ENCODE peak calls at places on chromosomes 2 and 18, in six cellular contexts. One of them, this sample, is unnamed.

GRCh38 chr2:217919781-217920351 is 82.9 kb downstream of the TNS1 start:
- DNase-seq in astrocyte of the hippocampus: peak; percentile 91
- DNase-seq in AG04450: peak; percentile 61
- DNase-seq in left ventricle myocardium superior: peak; percentile 62
- DNase-seq in NCI-H774: no peak
- DNase-seq in WERI-Rb-1: no peak
- DNase-seq in this sample: no peak

GRCh38 chr2:23691106-23691470 is 235.8 kb downstream of the ATAD2B start:
- DNase-seq in astrocyte of the hippocampus: no peak
- DNase-seq in AG04450: no peak
- DNase-seq in left ventricle myocardium superior: peak; percentile 26
- DNase-seq in NCI-H774: no peak
- DNase-seq in WERI-Rb-1: no peak
- DNase-seq in this sample: no peak

GRCh38 chr18:55234366-55235093 is 275.3 kb upstream of the CCDC68 start:
- DNase-seq in astrocyte of the hippocampus: peak; percentile 90
- DNase-seq in AG04450: peak; percentile 56
- DNase-seq in left ventricle myocardium superior: peak; percentile 74
- DNase-seq in NCI-H774: peak; percentile 77
- DNase-seq in WERI-Rb-1: peak; percentile 87
- DNase-seq in this sample: peak; percentile 70

GRCh38 chr2:41414486-41415230 is 633.2 kb upstream of the PKDCC start:
- DNase-seq in astrocyte of the hippocampus: peak; percentile 22
- DNase-seq in AG04450: no peak
- DNase-seq in left ventricle myocardium superior: peak; percentile 10
- DNase-seq in NCI-H774: peak; percentile 40
- DNase-seq in WERI-Rb-1: peak; percentile 53
- DNase-seq in this sample: no peak

GRCh38 chr2:69114534-69114933 is 101.6 kb downstream of the ANTXR1 start:
- DNase-seq in astrocyte of the hippocampus: no peak
- DNase-seq in AG04450: no peak
- DNase-seq in left ventricle myocardium superior: no peak
- DNase-seq in NCI-H774: no peak
- DNase-seq in WERI-Rb-1: no peak
- DNase-seq in this sample: no peak

GRCh38 chr2:69636395-69636794 is 7.1 kb downstream of the AAK1 start:
- DNase-seq in astrocyte of the hippocampus: no peak
- DNase-seq in AG04450: no peak
- DNase-seq in left ventricle myocardium superior: no peak
- DNase-seq in NCI-H774: no peak
- DNase-seq in WERI-Rb-1: no peak
- DNase-seq in this sample: no peak

GRCh38 chr2:143575340-143575739 is 446.1 kb downstream of the ARHGAP15 start:
- DNase-seq in astrocyte of the hippocampus: peak; percentile 3
- DNase-seq in AG04450: no peak
- DNase-seq in left ventricle myocardium superior: no peak
- DNase-seq in NCI-H774: no peak
- DNase-seq in WERI-Rb-1: peak; percentile 16
- DNase-seq in this sample: no peak

GRCh38 chr2:144358979-144359541 is 160.9 kb downstream of the ZEB2 start:
- DNase-seq in astrocyte of the hippocampus: peak; percentile 64
- DNase-seq in AG04450: no peak
- DNase-seq in left ventricle myocardium superior: no peak
- DNase-seq in NCI-H774: no peak
- DNase-seq in WERI-Rb-1: no peak
- DNase-seq in this sample: peak; percentile 60

GRCh38 chr2:61759718-61760117 is 94.1 kb downstream of the FAM161A start:
- DNase-seq in astrocyte of the hippocampus: no peak
- DNase-seq in AG04450: peak; percentile 24
- DNase-seq in left ventricle myocardium superior: no peak
- DNase-seq in NCI-H774: no peak
- DNase-seq in WERI-Rb-1: no peak
- DNase-seq in this sample: no peak

GRCh38 chr2:176066645-176067586 is 16.8 kb downstream of the EVX2 start:
- DNase-seq in astrocyte of the hippocampus: no peak
- DNase-seq in AG04450: no peak
- DNase-seq in left ventricle myocardium superior: no peak
- DNase-seq in NCI-H774: no peak
- DNase-seq in WERI-Rb-1: no peak
- DNase-seq in this sample: no peak

GRCh38 chr18:70175216-70175615 is 30.3 kb downstream of the RTTN start:
- DNase-seq in astrocyte of the hippocampus: no peak
- DNase-seq in AG04450: no peak
- DNase-seq in left ventricle myocardium superior: no peak
- DNase-seq in NCI-H774: no peak
- DNase-seq in WERI-Rb-1: no peak
- DNase-seq in this sample: no peak

GRCh38 chr2:197435598-197436435 is 989 bp upstream of the SF3B1 start:
- DNase-seq in astrocyte of the hippocampus: no peak
- DNase-seq in AG04450: no peak
- DNase-seq in left ventricle myocardium superior: no peak
- DNase-seq in NCI-H774: no peak
- DNase-seq in WERI-Rb-1: no peak
- DNase-seq in this sample: no peak

GRCh38 chr18:9735879-9736278 is 27.8 kb downstream of the RAB31 start:
- DNase-seq in astrocyte of the hippocampus: no peak
- DNase-seq in AG04450: no peak
- DNase-seq in left ventricle myocardium superior: no peak
- DNase-seq in NCI-H774: no peak
- DNase-seq in WERI-Rb-1: no peak
- DNase-seq in this sample: no peak

GRCh38 chr2:101776172-101777043 is 78.9 kb downstream of the MAP4K4 start:
- DNase-seq in astrocyte of the hippocampus: no peak
- DNase-seq in AG04450: no peak
- DNase-seq in left ventricle myocardium superior: no peak
- DNase-seq in NCI-H774: no peak
- DNase-seq in WERI-Rb-1: no peak
- DNase-seq in this sample: no peak

GRCh38 chr18:6653880-6654279 is 75.6 kb upstream of the ARHGAP28 start:
- DNase-seq in astrocyte of the hippocampus: no peak
- DNase-seq in AG04450: no peak
- DNase-seq in left ventricle myocardium superior: no peak
- DNase-seq in NCI-H774: no peak
- DNase-seq in WERI-Rb-1: no peak
- DNase-seq in this sample: no peak

GRCh38 chr2:101961287-101962242 is 30.2 kb upstream of the IL1R2 start:
- DNase-seq in astrocyte of the hippocampus: peak; percentile 95
- DNase-seq in AG04450: peak; percentile 95
- DNase-seq in left ventricle myocardium superior: peak; percentile 83
- DNase-seq in NCI-H774: no peak
- DNase-seq in WERI-Rb-1: no peak
- DNase-seq in this sample: no peak

GRCh38 chr18:26133652-26134051 is at the start of gene PSMA8:
- DNase-seq in astrocyte of the hippocampus: no peak
- DNase-seq in AG04450: no peak
- DNase-seq in left ventricle myocardium superior: peak; percentile 54
- DNase-seq in NCI-H774: no peak
- DNase-seq in WERI-Rb-1: no peak
- DNase-seq in this sample: no peak

GRCh38 chr2:171210864-171211431 is 50.3 kb upstream of the TLK1 start:
- DNase-seq in astrocyte of the hippocampus: no peak
- DNase-seq in AG04450: peak; percentile 34
- DNase-seq in left ventricle myocardium superior: no peak
- DNase-seq in NCI-H774: no peak
- DNase-seq in WERI-Rb-1: no peak
- DNase-seq in this sample: peak; percentile 53

This sample was measured in GM12864.